ENCODE peak calls at places on chromosomes 4 and X, in seven cellular contexts. One of them, this sample, is unnamed.

GRCh38 chr4:164446516-164446915 is 307.4 kb upstream of the SMIM31 start:
- DNase-seq in hepatocyte: no peak
- DNase-seq in endothelial cell of umbilical vein: no peak
- DNase-seq in PC-3: peak; percentile 57
- DNase-seq in PC-9: no peak
- DNase-seq in fibroblast of lung: peak; percentile 17
- DNase-seq in SK-N-SH: no peak
- DNase-seq in this sample: peak; percentile 55

GRCh38 chr4:152957437-152958185 is 21.5 kb downstream of the FHDC1 start:
- DNase-seq in hepatocyte: peak; percentile 78
- DNase-seq in PC-3: no peak
- DNase-seq in PC-9: no peak
- DNase-seq in fibroblast of lung: no peak
- DNase-seq in endothelial cell of umbilical vein: peak; percentile 69
- DNase-seq in SK-N-SH: no peak
- DNase-seq in this sample: no peak

GRCh38 chrX:74371823-74372222 is 49.5 kb upstream of the SLC16A2 start:
- DNase-seq in SK-N-SH: no peak
- DNase-seq in PC-3: no peak
- DNase-seq in PC-9: no peak
- DNase-seq in fibroblast of lung: peak; percentile 7
- DNase-seq in endothelial cell of umbilical vein: no peak
- DNase-seq in hepatocyte: no peak
- DNase-seq in this sample: no peak

GRCh38 chrX:20477836-20478532 is 211.3 kb upstream of the RPS6KA3 start:
- DNase-seq in hepatocyte: no peak
- DNase-seq in PC-9: no peak
- DNase-seq in SK-N-SH: no peak
- DNase-seq in fibroblast of lung: no peak
- DNase-seq in PC-3: no peak
- DNase-seq in endothelial cell of umbilical vein: no peak
- DNase-seq in this sample: no peak

GRCh38 chr4:57037982-57038604 is 59.4 kb downstream of the POLR2B start:
- DNase-seq in SK-N-SH: peak; percentile 72
- DNase-seq in PC-9: no peak
- DNase-seq in endothelial cell of umbilical vein: peak; percentile 59
- DNase-seq in PC-3: peak; percentile 80
- DNase-seq in hepatocyte: peak; percentile 79
- DNase-seq in fibroblast of lung: peak; percentile 53
- DNase-seq in this sample: peak; percentile 32

GRCh38 chr4:121183359-121183758 is 19.2 kb upstream of the TNIP3 start:
- DNase-seq in fibroblast of lung: no peak
- DNase-seq in hepatocyte: no peak
- DNase-seq in PC-9: no peak
- DNase-seq in PC-3: no peak
- DNase-seq in endothelial cell of umbilical vein: no peak
- DNase-seq in SK-N-SH: no peak
- DNase-seq in this sample: no peak

GRCh38 chr4:141702472-141703182 is 66.2 kb downstream of the IL15 start:
- DNase-seq in PC-3: peak; percentile 34
- DNase-seq in endothelial cell of umbilical vein: peak; percentile 20
- DNase-seq in SK-N-SH: no peak
- DNase-seq in fibroblast of lung: peak; percentile 66
- DNase-seq in hepatocyte: peak; percentile 12
- DNase-seq in PC-9: no peak
- DNase-seq in this sample: no peak

GRCh38 chr4:7842384-7843279 is 97.0 kb downstream of the AFAP1 start:
- DNase-seq in hepatocyte: peak; percentile 65
- DNase-seq in fibroblast of lung: peak; percentile 99
- DNase-seq in PC-9: peak; percentile 91
- DNase-seq in endothelial cell of umbilical vein: peak; percentile 95
- DNase-seq in SK-N-SH: no peak
- DNase-seq in PC-3: peak; percentile 92
- DNase-seq in this sample: peak; percentile 92

GRCh38 chr4:152258804-152259708 is 276.8 kb downstream of the FBXW7 start:
- DNase-seq in endothelial cell of umbilical vein: peak; percentile 94
- DNase-seq in hepatocyte: peak; percentile 23
- DNase-seq in PC-3: peak; percentile 68
- DNase-seq in PC-9: no peak
- DNase-seq in fibroblast of lung: peak; percentile 45
- DNase-seq in SK-N-SH: no peak
- DNase-seq in this sample: peak; percentile 96

GRCh38 chr4:179719766-179720470 is 2277.7 kb upstream of the AGA start:
- DNase-seq in fibroblast of lung: no peak
- DNase-seq in PC-3: no peak
- DNase-seq in endothelial cell of umbilical vein: no peak
- DNase-seq in PC-9: no peak
- DNase-seq in hepatocyte: no peak
- DNase-seq in SK-N-SH: no peak
- DNase-seq in this sample: no peak

GRCh38 chrX:15515931-15516330 is 15.3 kb downstream of the BMX start:
- DNase-seq in SK-N-SH: no peak
- DNase-seq in endothelial cell of umbilical vein: peak; percentile 97
- DNase-seq in PC-3: no peak
- DNase-seq in fibroblast of lung: no peak
- DNase-seq in PC-9: no peak
- DNase-seq in hepatocyte: no peak
- DNase-seq in this sample: no peak

GRCh38 chr4:139962130-139962684 is 191.8 kb downstream of the MAML3 start:
- DNase-seq in PC-9: no peak
- DNase-seq in endothelial cell of umbilical vein: no peak
- DNase-seq in hepatocyte: no peak
- DNase-seq in fibroblast of lung: no peak
- DNase-seq in SK-N-SH: no peak
- DNase-seq in PC-3: no peak
- DNase-seq in this sample: no peak

GRCh38 chr4:48772568-48772967 is 7.5 kb downstream of the FRYL start:
- DNase-seq in PC-3: no peak
- DNase-seq in fibroblast of lung: no peak
- DNase-seq in endothelial cell of umbilical vein: no peak
- DNase-seq in hepatocyte: no peak
- DNase-seq in SK-N-SH: no peak
- DNase-seq in PC-9: no peak
- DNase-seq in this sample: no peak

GRCh38 chr4:153731239-153731638 is 28.6 kb downstream of the RNF175 start:
- DNase-seq in hepatocyte: peak; percentile 9
- DNase-seq in PC-9: no peak
- DNase-seq in endothelial cell of umbilical vein: no peak
- DNase-seq in PC-3: no peak
- DNase-seq in SK-N-SH: peak; percentile 90
- DNase-seq in fibroblast of lung: peak; percentile 88
- DNase-seq in this sample: peak; percentile 92

GRCh38 chr4:85498068-85498733 is 23.3 kb downstream of the ARHGAP24 start:
- DNase-seq in hepatocyte: no peak
- DNase-seq in PC-9: peak; percentile 82
- DNase-seq in fibroblast of lung: peak; percentile 77
- DNase-seq in PC-3: peak; percentile 73
- DNase-seq in endothelial cell of umbilical vein: no peak
- DNase-seq in SK-N-SH: no peak
- DNase-seq in this sample: peak; percentile 71

GRCh38 chrX:75181721-75182120 is 25.6 kb upstream of the ABCB7 start:
- DNase-seq in PC-3: no peak
- DNase-seq in fibroblast of lung: no peak
- DNase-seq in hepatocyte: no peak
- DNase-seq in PC-9: no peak
- DNase-seq in endothelial cell of umbilical vein: no peak
- DNase-seq in SK-N-SH: no peak
- DNase-seq in this sample: peak; percentile 42

GRCh38 chr4:139453041-139453370 is 915 bp upstream of the RAB33B start:
- DNase-seq in endothelial cell of umbilical vein: no peak
- DNase-seq in PC-9: peak; percentile 52
- DNase-seq in fibroblast of lung: no peak
- DNase-seq in SK-N-SH: no peak
- DNase-seq in hepatocyte: peak; percentile 86
- DNase-seq in PC-3: peak; percentile 65
- DNase-seq in this sample: peak; percentile 79

DNA sequence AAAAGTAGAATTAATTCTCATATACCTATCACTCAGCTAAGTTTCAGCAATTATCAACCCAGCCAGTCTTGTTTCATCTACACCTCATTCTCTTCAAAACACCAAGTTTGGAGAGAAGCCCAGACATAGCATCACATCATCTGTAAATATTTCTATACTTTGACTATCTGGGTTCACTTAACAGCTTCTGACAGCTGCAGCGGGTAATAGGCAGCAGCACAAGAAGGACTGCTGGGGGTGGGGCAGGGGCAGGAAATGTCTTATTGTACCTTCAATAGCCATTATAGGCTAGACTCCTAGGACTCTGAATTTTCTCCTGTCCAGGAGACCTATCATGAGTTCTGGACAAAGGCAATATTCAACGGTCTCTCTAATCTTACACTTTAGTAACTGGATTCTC is 54.1 kb downstream of the PHF8 start:
- DNase-seq in hepatocyte: no peak
- DNase-seq in fibroblast of lung: peak; percentile 31
- DNase-seq in SK-N-SH: no peak
- DNase-seq in endothelial cell of umbilical vein: no peak
- DNase-seq in PC-3: no peak
- DNase-seq in PC-9: no peak
- DNase-seq in this sample: no peak
- H3K36me3 ChIP-seq in hepatocyte: no peaks in the 10 kb centered on the region
- H3K36me3 ChIP-seq in fibroblast of lung: peaks cover 1% of the 10 kb centered on the region
- H3K36me3 ChIP-seq in SK-N-SH: no peaks in the 10 kb centered on the region
- H3K36me3 ChIP-seq in endothelial cell of umbilical vein: peaks cover 11% of the 10 kb centered on the region
- H3K36me3 ChIP-seq in PC-3: peaks cover 22% of the 10 kb centered on the region
- H3K36me3 ChIP-seq in PC-9: no peaks in the 10 kb centered on the region
- H3K36me3 ChIP-seq in this sample: peaks cover 2% of the 10 kb centered on the region

GRCh38 chrX:155179343-155179997 is 36.8 kb upstream of the VBP1 start:
- DNase-seq in SK-N-SH: no peak
- DNase-seq in PC-3: peak; percentile 34
- DNase-seq in hepatocyte: no peak
- DNase-seq in PC-9: no peak
- DNase-seq in fibroblast of lung: no peak
- DNase-seq in endothelial cell of umbilical vein: no peak
- DNase-seq in this sample: peak; percentile 4
- TF ChIP-seq CTCF in SK-N-SH: no peak
- TF ChIP-seq CTCF in PC-3: peak; percentile 56
- TF ChIP-seq CTCF in hepatocyte: peak; percentile 16
- TF ChIP-seq CTCF in PC-9: peak; percentile 30
- TF ChIP-seq CTCF in fibroblast of lung: no peak
- TF ChIP-seq CTCF in endothelial cell of umbilical vein: no peak
- TF ChIP-seq CTCF in this sample: peak; percentile 47

GRCh38 chrX:47226071-47226470 is 6.7 kb upstream of the USP11 start:
- DNase-seq in PC-3: no peak
- DNase-seq in endothelial cell of umbilical vein: no peak
- DNase-seq in SK-N-SH: no peak
- DNase-seq in fibroblast of lung: no peak
- DNase-seq in PC-9: no peak
- DNase-seq in hepatocyte: no peak
- DNase-seq in this sample: no peak

GRCh38 chrX:47223476-47224250 is 5.2 kb downstream of the CDK16 start:
- DNase-seq in PC-3: no peak
- DNase-seq in endothelial cell of umbilical vein: no peak
- DNase-seq in hepatocyte: no peak
- DNase-seq in fibroblast of lung: no peak
- DNase-seq in PC-9: no peak
- DNase-seq in SK-N-SH: no peak
- DNase-seq in this sample: no peak

GRCh38 chrX:47224896-47225290 is 6.4 kb downstream of the CDK16 start:
- DNase-seq in hepatocyte: no peak
- DNase-seq in SK-N-SH: no peak
- DNase-seq in fibroblast of lung: no peak
- DNase-seq in PC-3: no peak
- DNase-seq in PC-9: no peak
- DNase-seq in endothelial cell of umbilical vein: no peak
- DNase-seq in this sample: no peak

GRCh38 chrX:47222776-47223350 is 4.4 kb downstream of the CDK16 start:
- DNase-seq in PC-9: no peak
- DNase-seq in PC-3: no peak
- DNase-seq in fibroblast of lung: no peak
- DNase-seq in SK-N-SH: peak; percentile 59
- DNase-seq in endothelial cell of umbilical vein: no peak
- DNase-seq in hepatocyte: no peak
- DNase-seq in this sample: no peak

GRCh38 chrX:47224266-47224895 is 5.9 kb downstream of the CDK16 start:
- DNase-seq in endothelial cell of umbilical vein: no peak
- DNase-seq in PC-9: no peak
- DNase-seq in fibroblast of lung: no peak
- DNase-seq in PC-3: no peak
- DNase-seq in SK-N-SH: no peak
- DNase-seq in hepatocyte: no peak
- DNase-seq in this sample: no peak
- H4K20me1 ChIP-seq in endothelial cell of umbilical vein: no peaks in the 10 kb centered on the region
- H4K20me1 ChIP-seq in PC-9: peaks cover 4% of the 10 kb centered on the region
- H4K20me1 ChIP-seq in fibroblast of lung: no peaks in the 10 kb centered on the region
- H4K20me1 ChIP-seq in PC-3: peaks cover 26% of the 10 kb centered on the region
- H4K20me1 ChIP-seq in SK-N-SH: peaks cover 46% of the 10 kb centered on the region
- H4K20me1 ChIP-seq in hepatocyte: peaks cover 40% of the 10 kb centered on the region
- H4K20me1 ChIP-seq in this sample: no peaks in the 10 kb centered on the region

DNA sequence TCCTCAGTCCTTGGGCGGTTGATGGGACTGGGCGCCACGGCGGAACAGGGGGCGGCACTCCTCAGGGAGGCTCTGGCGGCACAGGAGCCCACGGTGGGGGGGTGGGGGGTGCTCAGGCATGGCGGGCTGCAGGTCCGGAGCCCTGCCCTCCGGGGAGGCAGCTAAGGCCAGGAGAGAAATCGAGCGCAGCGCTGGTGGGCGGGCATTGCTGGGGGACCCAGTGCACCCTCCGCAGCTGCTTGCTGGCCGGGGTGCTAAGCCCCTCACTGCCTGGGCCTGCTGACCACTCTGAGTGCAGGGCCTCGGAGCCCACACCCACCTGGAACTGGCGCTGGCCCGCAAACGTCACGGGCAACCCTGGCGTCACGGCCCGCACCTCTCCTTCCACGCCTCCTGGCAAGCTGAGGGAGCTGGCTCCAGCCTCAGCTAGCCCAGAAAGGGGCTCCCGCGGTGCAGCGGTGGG is 164.9 kb upstream of the AGA start:
- DNase-seq in PC-9: no peak
- DNase-seq in SK-N-SH: no peak
- DNase-seq in hepatocyte: no peak
- DNase-seq in fibroblast of lung: no peak
- DNase-seq in PC-3: no peak
- DNase-seq in endothelial cell of umbilical vein: no peak
- DNase-seq in this sample: no peak
- H3K36me3 ChIP-seq in PC-9: no peaks in the 10 kb centered on the region
- H3K36me3 ChIP-seq in SK-N-SH: no peaks in the 10 kb centered on the region
- H3K36me3 ChIP-seq in hepatocyte: no peaks in the 10 kb centered on the region
- H3K36me3 ChIP-seq in fibroblast of lung: no peaks in the 10 kb centered on the region
- H3K36me3 ChIP-seq in PC-3: no peaks in the 10 kb centered on the region
- H3K36me3 ChIP-seq in endothelial cell of umbilical vein: no peaks in the 10 kb centered on the region
- H3K36me3 ChIP-seq in this sample: no peaks in the 10 kb centered on the region

DNA sequence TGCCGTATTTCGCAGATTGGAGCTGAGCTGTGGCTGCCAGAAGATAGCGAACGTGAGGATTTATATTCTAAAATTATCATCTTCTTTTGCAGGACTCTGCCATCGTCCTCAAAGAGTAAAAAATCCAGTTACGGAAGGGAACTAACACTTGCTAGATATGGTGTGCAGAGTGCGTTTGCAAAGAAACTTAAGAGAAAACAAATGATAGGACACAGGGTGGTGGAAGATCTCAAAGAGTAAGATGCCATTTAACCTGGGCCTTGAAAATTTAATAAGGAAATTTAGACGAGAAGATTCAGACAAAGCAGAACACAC is 566 bp downstream of the LARP7 start:
- DNase-seq in PC-3: no peak
- DNase-seq in fibroblast of lung: no peak
- DNase-seq in hepatocyte: no peak
- DNase-seq in PC-9: no peak
- DNase-seq in SK-N-SH: peak; percentile 5
- DNase-seq in endothelial cell of umbilical vein: no peak
- DNase-seq in this sample: no peak
- TF ChIP-seq CTCF in PC-3: no peak
- TF ChIP-seq CTCF in fibroblast of lung: no peak
- TF ChIP-seq CTCF in hepatocyte: no peak
- TF ChIP-seq CTCF in PC-9: no peak
- TF ChIP-seq CTCF in SK-N-SH: no peak
- TF ChIP-seq CTCF in endothelial cell of umbilical vein: no peak
- TF ChIP-seq CTCF in this sample: no peak

GRCh38 chr4:173546776-173547175 is 16.7 kb upstream of the HAND2 start:
- DNase-seq in PC-3: no peak
- DNase-seq in hepatocyte: no peak
- DNase-seq in SK-N-SH: no peak
- DNase-seq in endothelial cell of umbilical vein: no peak
- DNase-seq in PC-9: no peak
- DNase-seq in fibroblast of lung: no peak
- DNase-seq in this sample: no peak
- H4K20me1 ChIP-seq in PC-3: no peaks in the 10 kb centered on the region
- H4K20me1 ChIP-seq in hepatocyte: no peaks in the 10 kb centered on the region
- H4K20me1 ChIP-seq in SK-N-SH: no peaks in the 10 kb centered on the region
- H4K20me1 ChIP-seq in endothelial cell of umbilical vein: no peaks in the 10 kb centered on the region
- H4K20me1 ChIP-seq in PC-9: no peaks in the 10 kb centered on the region
- H4K20me1 ChIP-seq in fibroblast of lung: no peaks in the 10 kb centered on the region
- H4K20me1 ChIP-seq in this sample: no peaks in the 10 kb centered on the region